ENCODE peak calls at places on chromosomes 16 and 17, in seven cellular contexts. D is left ventricle myocardium inferior, O is stomach, N is Caco-2, C is HCT116, H is ascending aorta, F is fibroblast of mammary gland. U is an unnamed sample.

GRCh38 chr16:87702325-87702811 is 63.4 kb downstream of the KLHDC4 start:
- DNase-seq in H (no peak), F (peak), D (no peak), C (no peak), N (peak), O (no peak), U (peak)

GRCh38 chr17:74493381-74493833 is 27.0 kb downstream of the CD300A start:
- DNase-seq in O (peak), F (peak), N (peak), C (peak), H (peak), D (peak), U (peak)

GRCh38 chr17:20073056-20073979 is 64.2 kb downstream of the SPECC1 start:
- DNase-seq in F (peak), H (peak), D (peak), C (no peak), O (peak), N (no peak), U (peak)

GRCh38 chr17:72571813-72572396 is 451.1 kb downstream of the SOX9 start:
- DNase-seq in H (no peak), N (no peak), C (no peak), O (no peak), D (no peak), F (no peak), U (no peak)

GRCh38 chr16:23286131-23286532 is 16.0 kb upstream of the SCNN1B start:
- DNase-seq in O (no peak), D (no peak), F (peak), N (no peak), C (no peak), H (no peak), U (peak)

GRCh38 chr17:28705074-28705659 is 6.5 kb downstream of the PROCA1 start:
- DNase-seq in F (no peak), N (no peak), H (no peak), D (no peak), C (no peak), O (no peak), U (no peak)

GRCh38 chr17:79457376-79457775 is 153.5 kb downstream of the RBFOX3 start:
- DNase-seq in C (no peak), H (no peak), F (no peak), D (no peak), N (no peak), O (no peak), U (no peak)

GRCh38 chr16:19085679-19086200 is 18.3 kb downstream of the COQ7 start:
- DNase-seq in F (peak), O (peak), D (no peak), N (no peak), C (no peak), H (peak), U (peak)

GRCh38 chr17:71975998-71976649 is 144.7 kb upstream of the SOX9 start:
- DNase-seq in N (no peak), C (no peak), H (peak), D (peak), O (peak), F (peak), U (peak)

GRCh38 chr17:67441052-67441738 is 64.1 kb downstream of the PITPNC1 start:
- DNase-seq in N (no peak), O (no peak), C (peak), F (peak), H (no peak), D (no peak), U (peak)

GRCh38 chr16:3804426-3805016 is 76.0 kb downstream of the CREBBP start:
- DNase-seq in O (no peak), F (no peak), H (no peak), D (no peak), C (no peak), N (no peak), U (peak)

GRCh38 chr16:15689290-15689689 is 39.2 kb downstream of the NDE1 start:
- DNase-seq in D (no peak), F (peak), N (no peak), H (no peak), O (no peak), C (no peak), U (no peak)

GRCh38 chr17:22435231-22435974 is 743.1 kb downstream of the KCNJ18 start:
- DNase-seq in O (no peak), N (no peak), H (no peak), F (no peak), D (no peak), C (no peak), U (no peak)

GRCh38 chr16:29237971-29238370 is 168.5 kb downstream of the NPIPB11 start:
- DNase-seq in C (no peak), D (no peak), O (no peak), F (no peak), H (peak), N (no peak), U (no peak)

GRCh38 chr16:1316033-1316405 is 6.6 kb downstream of the UBE2I start:
- DNase-seq in C (no peak), H (no peak), N (no peak), D (no peak), O (no peak), F (no peak), U (no peak)

GRCh38 chr17:51461578-51462004 is 201.2 kb downstream of the UTP18 start:
- DNase-seq in D (peak), C (peak), H (no peak), N (peak), O (peak), F (peak), U (peak)

GRCh38 chr17:63295288-63295687 is 150.8 kb downstream of the CYB561 start:
- DNase-seq in C (no peak), H (no peak), D (no peak), O (no peak), N (peak), F (no peak), U (no peak)

GRCh38 chr17:40542562-40543411 is 22.5 kb downstream of the CCR7 start:
- DNase-seq in D (peak), F (peak), H (peak), C (no peak), O (peak), N (no peak), U (peak)

GRCh38 chr17:44284024-44284400 is 16.1 kb upstream of the SLC4A1 start:
- DNase-seq in D (no peak), O (no peak), H (no peak), F (no peak), C (no peak), N (no peak), U (no peak)

GRCh38 chr17:77318491-77319210 is 177.9 kb downstream of the SEC14L1 start:
- DNase-seq in N (no peak), O (peak), H (no peak), C (no peak), D (no peak), F (peak), U (peak)

GRCh38 chr17:77318021-77318420 is 177.3 kb downstream of the SEC14L1 start:
- DNase-seq in F (no peak), O (no peak), D (no peak), C (no peak), N (no peak), H (no peak), U (no peak)

GRCh38 chr17:77320046-77320445 is 179.3 kb downstream of the SEC14L1 start:
- DNase-seq in N (no peak), C (no peak), H (no peak), O (no peak), D (no peak), F (peak), U (peak)

GRCh38 chr17:77320501-77321256 is 179.9 kb downstream of the SEC14L1 start:
- DNase-seq in C (no peak), N (no peak), O (no peak), D (no peak), H (peak), F (peak), U (peak)

DNA sequence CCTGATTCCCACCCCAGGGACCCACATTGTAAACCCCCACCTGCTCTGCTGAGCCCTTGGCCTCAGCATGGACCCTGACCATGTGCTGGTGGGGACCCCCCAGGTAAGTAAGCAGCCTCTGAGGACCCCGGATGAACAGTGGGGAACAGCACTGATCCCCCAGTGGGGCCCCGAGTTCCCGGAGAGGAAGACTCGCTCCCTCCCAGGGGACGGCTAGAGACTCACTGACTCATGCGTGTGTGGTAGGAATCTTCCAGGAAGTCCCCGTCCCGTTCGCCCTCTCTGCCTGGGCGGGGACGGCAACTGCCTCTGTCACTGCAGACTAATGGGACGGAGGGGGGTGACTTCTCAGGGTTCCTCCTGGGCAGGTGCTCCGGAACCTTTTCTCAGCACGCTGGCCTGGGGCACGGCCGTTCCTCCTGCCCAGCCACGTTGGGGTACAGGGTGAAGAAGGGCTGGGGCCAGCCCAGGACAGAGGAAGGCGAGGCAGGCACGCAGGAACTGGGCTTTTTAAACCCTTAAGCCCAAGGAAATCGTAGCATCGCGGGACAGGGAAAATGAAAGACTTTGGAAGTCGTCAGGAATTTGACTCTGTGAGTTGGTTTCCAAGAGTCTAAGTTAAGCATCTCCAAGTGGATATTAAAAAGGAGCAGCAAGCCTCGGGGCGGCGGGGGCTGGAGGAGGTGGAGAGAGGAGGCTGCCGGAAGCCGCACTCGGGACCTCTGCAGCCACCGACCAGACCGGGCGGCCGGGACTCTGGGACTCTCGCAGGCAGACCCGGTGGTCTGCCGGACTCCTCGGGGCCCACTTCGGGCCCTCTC is 178.7 kb downstream of the SEC14L1 start:
- DNase-seq in D (peak), H (peak), F (peak), N (peak), C (peak), O (peak), U (peak)
- H3K4me3 ChIP-seq in D (peak), H (peak), F (peak), N (no peak), C (peak), O (peak), U (peak)

GRCh38 chr17:36608794-36609497 is 7.6 kb downstream of the MRM1 start:
- DNase-seq in H (no peak), D (peak), O (no peak), C (peak), N (peak), F (peak), U (peak)
- TF ChIP-seq CTCF in H (peak), D (peak), O (no peak), C (peak), N (peak), F (peak), U (peak)

DNA sequence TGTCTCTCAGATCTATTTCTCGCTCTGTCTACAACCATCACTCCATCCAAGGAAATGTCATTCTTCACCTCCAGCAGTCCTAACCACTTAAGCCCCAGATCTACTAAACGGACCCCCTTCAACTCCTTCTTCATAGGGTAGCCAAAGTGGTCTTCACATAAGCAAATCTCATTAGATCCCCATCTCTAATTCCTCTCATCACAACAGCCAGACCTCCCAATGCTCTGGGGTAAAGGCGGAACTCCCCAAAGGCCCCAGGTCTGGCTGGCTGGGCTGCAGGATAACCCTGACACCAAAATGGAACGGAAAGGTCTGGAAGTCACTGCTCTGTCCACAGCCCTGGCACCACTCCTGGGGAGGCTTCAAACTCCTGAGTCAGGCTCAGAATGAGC is 11.1 kb downstream of the ST3GAL2 start:
- DNase-seq in C (no peak), H (no peak), D (no peak), N (no peak), O (no peak), F (no peak), U (no peak)
- H3K4me3 ChIP-seq in C (peak), H (no peak), D (peak), N (no peak), O (no peak), F (no peak), U (no peak)

GRCh38 chr17:4971826-4972225 is 4.2 kb upstream of the SPAG7 start:
- DNase-seq in N (no peak), H (no peak), D (no peak), F (no peak), C (no peak), O (no peak), U (no peak)
- TF ChIP-seq CTCF in N (no peak), H (no peak), D (no peak), F (no peak), C (no peak), O (no peak), U (no peak)

DNA sequence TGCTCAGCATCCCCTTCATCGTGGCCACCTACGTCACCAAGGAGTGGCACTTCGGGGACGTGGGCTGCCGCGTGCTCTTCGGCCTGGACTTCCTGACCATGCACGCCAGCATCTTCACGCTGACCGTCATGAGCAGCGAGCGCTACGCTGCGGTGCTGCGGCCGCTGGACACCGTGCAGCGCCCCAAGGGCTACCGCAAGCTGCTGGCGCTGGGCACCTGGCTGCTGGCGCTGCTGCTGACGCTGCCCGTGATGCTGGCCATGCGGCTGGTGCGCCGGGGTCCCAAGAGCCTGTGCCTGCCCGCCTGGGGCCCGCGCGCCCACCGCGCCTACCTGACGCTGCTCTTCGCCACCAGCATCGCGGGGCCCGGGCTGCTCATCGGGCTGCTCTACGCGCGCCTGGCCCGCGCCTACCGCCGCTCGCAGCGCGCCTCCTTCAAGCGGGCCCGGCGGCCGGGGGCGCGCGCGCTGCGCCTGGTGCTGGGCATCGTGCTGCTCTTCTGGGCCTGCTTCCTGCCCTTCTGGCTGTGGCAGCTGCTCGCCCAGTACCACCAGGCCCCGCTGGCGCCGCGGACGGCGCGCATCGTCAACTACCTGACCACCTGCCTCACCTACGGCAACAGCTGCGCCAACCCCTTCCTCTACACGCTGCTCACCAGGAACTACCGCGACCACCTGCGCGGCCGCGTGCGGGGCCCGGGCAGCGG is 3.2 kb downstream of the UTS2R start:
- DNase-seq in C (no peak), H (no peak), F (no peak), O (no peak), N (no peak), D (no peak), U (no peak)
- H3K4me3 ChIP-seq in C (no peak), H (no peak), F (no peak), O (no peak), N (no peak), D (no peak), U (no peak)

U was measured in choroid plexus epithelial cell.